ENCODE peak calls at places on chromosomes 1 and 21, in five cellular contexts. F is OCI-LY7, L is SJSA1, Y is hepatocyte, M is left ventricle myocardium inferior. J is an unnamed sample. For H3K4me1, the result is how much of the 10 kb centered on the place peaks cover.

GRCh38 chr1:235278233-235278914 is 49.6 kb downstream of the ARID4B start:
- DNase-seq in F (no peak), L (no peak), Y (no peak), M (no peak), J (no peak)

GRCh38 chr1:32742956-32743355 is 40.4 kb upstream of the SYNC start:
- DNase-seq in F (no peak), L (no peak), Y (peak), M (no peak), J (no peak)

GRCh38 chr1:60569189-60569588 is 495.6 kb upstream of the C1orf87 start:
- DNase-seq in F (no peak), L (no peak), Y (no peak), M (no peak), J (peak)

GRCh38 chr21:39182016-39182415 is 1.2 kb downstream of the PSMG1 start:
- DNase-seq in F (peak), L (no peak), Y (no peak), M (no peak), J (no peak)

GRCh38 chr1:232925421-232926202 is 24.8 kb upstream of the NTPCR start:
- DNase-seq in F (no peak), L (no peak), Y (no peak), M (no peak), J (no peak)

GRCh38 chr1:89990976-89991831 is 3.7 kb upstream of the ZNF326 start:
- DNase-seq in F (peak), L (no peak), Y (no peak), M (no peak), J (peak)

GRCh38 chr21:15729346-15729673 is 472 bp upstream of the USP25 start:
- DNase-seq in F (no peak), L (no peak), Y (no peak), M (no peak), J (no peak)

GRCh38 chr1:175207971-175208370 is 15.4 kb upstream of the KIAA0040 start:
- DNase-seq in F (no peak), L (no peak), Y (no peak), M (no peak), J (no peak)

GRCh38 chr1:44471911-44472439 is 66.9 kb downstream of the RNF220 start:
- DNase-seq in F (no peak), L (no peak), Y (no peak), M (no peak), J (no peak)

GRCh38 chr1:172388490-172388889 is 32.0 kb upstream of the C1orf105 start:
- DNase-seq in F (no peak), L (no peak), Y (no peak), M (no peak), J (no peak)

GRCh38 chr1:91948501-91949355 is 473 bp upstream of the BRDT start:
- DNase-seq in F (no peak), L (no peak), Y (no peak), M (no peak), J (no peak)

GRCh38 chr1:195763907-195764183 is 844.4 kb downstream of the KCNT2 start:
- DNase-seq in F (no peak), L (no peak), Y (no peak), M (no peak), J (no peak)

GRCh38 chr21:37560385-37560784 is 193.8 kb downstream of the DYRK1A start:
- DNase-seq in F (no peak), L (no peak), Y (no peak), M (peak), J (no peak)

GRCh38 chr1:244458781-244459180 is 2.3 kb upstream of the CATSPERE start:
- DNase-seq in F (no peak), L (no peak), Y (no peak), M (no peak), J (no peak)

GRCh38 chr1:65495137-65495536 is 74.7 kb downstream of the LEPR start:
- DNase-seq in F (no peak), L (no peak), Y (no peak), M (no peak), J (no peak)

GRCh38 chr1:204991342-204991844 is 51.6 kb upstream of the CNTN2 start:
- DNase-seq in F (no peak), L (no peak), Y (no peak), M (no peak), J (no peak)

GRCh38 chr1:23283660-23284602 is 60.2 kb downstream of the HNRNPR start:
- DNase-seq in F (no peak), L (no peak), Y (no peak), M (no peak), J (no peak)

GRCh38 chr1:214967865-214968575 is 114.5 kb upstream of the KCNK2 start:
- DNase-seq in F (no peak), L (no peak), Y (no peak), M (no peak), J (no peak)

GRCh38 chr1:112397051-112397471 is 1.0 kb downstream of the CTTNBP2NL start:
- DNase-seq in F (peak), L (no peak), Y (no peak), M (no peak), J (no peak)

GRCh38 chr1:17281775-17282181 is 26.2 kb upstream of the PADI4 start:
- DNase-seq in F (no peak), L (no peak), Y (no peak), M (no peak), J (peak)

GRCh38 chr1:94093996-94094395 is 27.0 kb downstream of the ABCA4 start:
- DNase-seq in F (no peak), L (peak), Y (no peak), M (no peak), J (no peak)

GRCh38 chr1:200992382-200993101 is 31.0 kb downstream of the KIF21B start:
- DNase-seq in F (no peak), L (no peak), Y (no peak), M (no peak), J (no peak)

GRCh38 chr1:9589144-9589718 is 520 bp downstream of the TMEM201 start:
- DNase-seq in F (peak), L (no peak), Y (peak), M (no peak), J (no peak)

GRCh38 chr1:161244888-161245287 is 6.9 kb upstream of the NR1I3 start:
- DNase-seq in F (no peak), L (no peak), Y (no peak), M (no peak), J (peak)

GRCh38 chr1:7250826-7251800 is 465.9 kb downstream of the CAMTA1 start:
- DNase-seq in F (no peak), L (no peak), Y (no peak), M (no peak), J (no peak)

GRCh38 chr1:236416165-236416564 is 22.1 kb downstream of the EDARADD start:
- DNase-seq in F (no peak), L (no peak), Y (no peak), M (no peak), J (no peak)

DNA sequence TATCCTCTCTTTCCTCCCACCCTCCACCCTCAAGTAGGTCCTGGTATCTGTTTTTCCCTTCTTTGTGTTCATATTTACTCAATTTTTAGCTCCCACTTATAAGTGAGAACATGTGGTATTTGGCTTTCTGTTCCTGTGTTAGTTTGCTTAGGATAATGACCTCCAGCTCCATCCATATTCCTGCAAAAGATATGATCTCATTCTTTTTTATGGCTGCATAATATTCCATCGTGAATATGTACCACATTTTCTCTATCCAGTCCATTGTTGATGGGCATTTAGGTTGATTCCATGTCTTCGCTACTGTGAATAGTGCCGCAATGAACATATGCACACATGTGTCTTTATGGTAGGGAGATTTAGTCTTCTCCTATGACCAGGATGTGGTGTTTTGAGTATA is 14.5 kb downstream of the OLIG2 start:
- DNase-seq in F (no peak), L (no peak), Y (no peak), M (no peak), J (no peak)
- H3K4me1 ChIP-seq in F (under half), L (under half), Y (under half), M (under half), J (under half)

DNA sequence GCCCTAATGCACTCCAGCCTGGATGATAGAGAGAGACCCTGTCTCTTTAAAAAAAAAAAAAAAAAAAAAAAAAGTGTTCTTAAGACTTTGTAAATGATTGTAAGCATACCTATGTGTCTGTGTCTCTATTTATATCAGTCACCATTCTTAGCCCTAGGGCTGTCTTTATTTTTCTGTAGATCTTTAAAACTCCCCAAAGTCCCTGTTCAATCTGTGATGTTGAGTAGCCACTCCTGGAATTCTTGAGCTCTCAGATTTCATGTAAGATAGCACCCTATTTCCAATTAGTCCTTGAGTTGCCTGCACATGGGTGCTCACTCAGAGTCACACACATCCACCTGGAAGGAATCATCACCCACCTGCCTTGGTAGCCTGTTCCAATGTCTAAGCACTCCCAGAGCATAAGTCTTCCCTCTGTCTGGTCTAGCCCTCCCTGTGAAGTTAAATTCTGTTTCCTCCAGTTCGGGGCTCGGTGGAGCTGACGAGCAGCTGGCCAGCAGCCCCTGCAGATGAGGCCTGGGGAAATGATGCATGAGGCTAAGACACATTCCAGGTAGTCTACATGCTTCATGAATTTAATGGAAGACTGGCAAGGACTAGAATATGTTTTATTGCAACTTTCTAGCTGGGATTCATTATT is 14.7 kb upstream of the ATF3 start:
- DNase-seq in F (no peak), L (no peak), Y (no peak), M (no peak), J (no peak)
- H3K4me1 ChIP-seq in F (under half), L (under half), Y (under half), M (under half), J (under half)

DNA sequence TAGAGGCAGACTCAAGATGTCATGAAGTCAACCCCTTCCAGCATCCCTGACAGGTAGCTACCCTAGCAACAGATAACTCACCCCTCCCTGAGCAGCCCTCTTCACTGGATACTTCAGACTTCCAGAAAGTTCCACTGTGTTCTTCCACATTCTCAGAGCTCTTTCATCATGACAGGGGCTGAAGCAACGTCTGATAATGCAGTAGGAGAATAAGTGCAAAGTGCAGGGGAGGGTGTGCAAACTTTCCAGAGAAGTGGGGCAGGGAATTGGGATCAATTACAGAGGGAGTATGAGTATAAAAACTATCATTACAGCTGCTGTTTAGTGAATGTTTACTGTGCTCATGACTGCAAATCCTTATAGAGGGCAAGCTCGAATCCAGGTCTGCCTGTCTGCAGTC is 26.4 kb upstream of the FOXE3 start:
- DNase-seq in F (no peak), L (peak), Y (no peak), M (no peak), J (no peak)
- H3K4me1 ChIP-seq in F (under half), L (under half), Y (under half), M (under half), J (under half)

GRCh38 chr1:42934541-42935312 is 23.9 kb downstream of the SLC2A1 start:
- DNase-seq in F (no peak), L (no peak), Y (no peak), M (no peak), J (no peak)

GRCh38 chr1:42935313-42935624 is 23.4 kb downstream of the SLC2A1 start:
- DNase-seq in F (peak), L (no peak), Y (no peak), M (no peak), J (no peak)

GRCh38 chr1:42933610-42934009 is 25.1 kb downstream of the SLC2A1 start:
- DNase-seq in F (no peak), L (no peak), Y (no peak), M (no peak), J (no peak)

GRCh38 chr1:42933060-42933586 is 25.5 kb downstream of the SLC2A1 start:
- DNase-seq in F (no peak), L (no peak), Y (no peak), M (no peak), J (no peak)

DNA sequence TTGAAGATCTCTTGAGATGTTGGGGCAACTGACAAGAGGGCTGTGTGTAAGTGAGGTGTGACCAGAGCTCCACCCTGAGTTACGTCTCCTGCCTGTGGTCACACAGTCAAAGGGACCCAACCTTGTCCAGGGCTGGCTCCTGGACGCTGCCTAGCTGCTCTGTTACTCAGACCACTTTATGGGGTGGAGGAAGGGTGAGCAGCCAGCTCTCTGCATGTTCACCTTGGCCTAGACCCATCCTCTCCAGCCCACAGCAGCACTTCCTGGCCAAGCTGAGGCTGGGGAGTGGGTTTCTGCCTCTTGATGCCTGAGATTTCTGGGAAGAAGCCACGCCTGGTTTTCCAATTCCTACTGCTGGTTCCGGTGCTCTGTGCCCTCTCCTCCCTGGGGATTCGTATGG is 24.6 kb downstream of the SLC2A1 start:
- DNase-seq in F (no peak), L (no peak), Y (no peak), M (no peak), J (peak)
- H3K4me1 ChIP-seq in F (half or more), L (half or more), Y (under half), M (half or more), J (half or more)

DNA sequence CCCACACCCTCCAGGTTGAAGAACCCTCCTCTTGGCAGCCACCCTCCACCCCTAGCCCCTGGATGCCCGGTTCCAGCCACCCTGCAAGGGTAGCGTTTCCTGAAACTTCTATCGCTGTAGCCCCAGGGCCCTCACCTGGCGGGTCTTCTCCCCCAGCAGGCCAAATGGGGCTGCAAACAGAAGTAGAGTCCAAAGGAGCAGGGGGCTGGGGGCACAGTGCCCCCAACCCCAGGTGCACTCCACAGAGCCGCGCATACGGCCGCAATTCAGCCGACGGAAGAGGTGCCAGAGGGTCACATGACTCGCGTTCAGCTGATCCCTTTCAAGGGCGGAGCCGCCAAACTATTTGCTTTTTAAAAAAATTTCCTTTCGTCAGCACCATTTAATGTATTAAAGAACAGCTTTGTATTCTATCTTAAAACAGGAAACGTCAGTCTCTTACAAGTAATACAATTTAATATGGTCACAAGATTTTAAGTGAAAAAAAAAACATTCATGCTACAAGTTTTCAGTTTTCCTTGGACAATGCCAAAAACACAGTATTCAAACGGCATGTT is at the start of gene GLMP:
- DNase-seq in F (no peak), L (no peak), Y (peak), M (peak), J (no peak)
- H3K4me1 ChIP-seq in F (under half), L (under half), Y (under half), M (under half), J (under half)

GRCh38 chr1:21317690-21318043 is 27.4 kb upstream of the ECE1 start:
- DNase-seq in F (no peak), L (no peak), Y (no peak), M (no peak), J (no peak)
- H3K4me1 ChIP-seq in F (under half), L (half or more), Y (half or more), M (half or more), J (under half)

GRCh38 chr1:111141803-111142202 is 1.8 kb downstream of the CEPT1 start:
- DNase-seq in F (no peak), L (no peak), Y (peak), M (no peak), J (no peak)
- H3K4me1 ChIP-seq in F (half or more), L (under half), Y (under half), M (under half), J (under half)

GRCh38 chr1:39670689-39671088 is 1.2 kb downstream of the NT5C1A start:
- DNase-seq in F (no peak), L (no peak), Y (no peak), M (no peak), J (no peak)

GRCh38 chr1:39666772-39667171 is 5.1 kb downstream of the NT5C1A start:
- DNase-seq in F (no peak), L (no peak), Y (no peak), M (no peak), J (no peak)

GRCh38 chr1:39671433-39671792 is 494 bp downstream of the NT5C1A start:
- DNase-seq in F (no peak), L (no peak), Y (peak), M (peak), J (no peak)

GRCh38 chr1:39668894-39669293 is 3.0 kb downstream of the NT5C1A start:
- DNase-seq in F (no peak), L (no peak), Y (no peak), M (no peak), J (no peak)

DNA sequence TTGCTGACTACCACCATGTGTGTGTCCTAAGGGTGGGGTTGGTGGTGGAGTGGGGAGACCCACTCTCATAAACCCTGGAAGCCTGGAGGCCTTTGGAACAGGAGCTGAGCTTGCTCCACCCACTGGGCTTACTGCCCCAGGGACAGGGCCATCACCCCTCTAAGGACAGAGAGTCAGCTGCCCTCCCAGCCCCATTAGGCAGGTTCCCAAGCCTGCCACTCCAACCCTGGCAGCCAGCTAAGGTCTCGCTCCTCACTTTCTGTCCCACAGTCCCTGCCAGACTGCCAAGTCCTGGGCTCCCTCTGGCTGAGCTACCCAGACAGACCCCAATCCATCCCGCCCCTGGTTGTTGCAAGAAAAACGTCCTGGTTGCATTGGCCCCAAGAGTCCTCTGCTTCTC is 3.8 kb downstream of the NT5C1A start:
- DNase-seq in F (no peak), L (no peak), Y (no peak), M (peak), J (no peak)
- H3K4me1 ChIP-seq in F (under half), L (under half), Y (under half), M (half or more), J (under half)